ENCODE peak calls at places on chromosomes 13 and 19, in four cellular contexts. J is Peyer's patch, W is body of pancreas, K is neural progenitor cell. U is an unnamed sample.

GRCh38 chr13:104086205-104086604 is 1020.0 kb upstream of the SLC10A2 start:
- DNase-seq in J (no peak), W (no peak), K (no peak), U (no peak)

GRCh38 chr19:44164673-44165512 is at the start of gene ZNF226:
- DNase-seq in J (peak), W (peak), K (peak), U (peak)

GRCh38 chr13:44719857-44720671 is 143.9 kb upstream of the TSC22D1 start:
- DNase-seq in J (no peak), W (no peak), K (no peak), U (no peak)

GRCh38 chr13:47218611-47219010 is 321.8 kb upstream of the HTR2A start:
- DNase-seq in J (no peak), W (no peak), K (no peak), U (no peak)

GRCh38 chr19:29264897-29265296 is 51.9 kb upstream of the UQCRFS1 start:
- DNase-seq in J (no peak), W (no peak), K (no peak), U (no peak)

GRCh38 chr13:71290963-71291937 is 575.8 kb downstream of the DACH1 start:
- DNase-seq in J (no peak), W (peak), K (no peak), U (peak)

GRCh38 chr19:19817357-19817756 is 4.2 kb downstream of the ZNF506 start:
- DNase-seq in J (peak), W (no peak), K (no peak), U (no peak)

GRCh38 chr19:2087621-2088100 is 8.5 kb downstream of the MOB3A start:
- DNase-seq in J (peak), W (no peak), K (no peak), U (no peak)

GRCh38 chr19:44603201-44603945 is 10.0 kb upstream of the IGSF23 start:
- DNase-seq in J (no peak), W (no peak), K (no peak), U (no peak)

GRCh38 chr19:41192574-41193419 is at the start of gene CYP2S1:
- DNase-seq in J (no peak), W (no peak), K (peak), U (no peak)

GRCh38 chr13:74562381-74562780 is 428.2 kb upstream of the KLF12 start:
- DNase-seq in J (no peak), W (no peak), K (no peak), U (no peak)

GRCh38 chr13:113880651-113881611 is 17.1 kb upstream of the GAS6 start:
- DNase-seq in J (no peak), W (no peak), K (no peak), U (no peak)

GRCh38 chr19:47680858-47681332 is 32.3 kb upstream of the EHD2 start:
- DNase-seq in J (no peak), W (no peak), K (no peak), U (no peak)

GRCh38 chr19:41795031-41795461 is 1.3 kb upstream of the CEACAM3 start:
- DNase-seq in J (peak), W (peak), K (peak), U (no peak)

GRCh38 chr13:95481051-95481775 is 71.3 kb upstream of the CLDN10 start:
- DNase-seq in J (no peak), W (peak), K (no peak), U (no peak)

GRCh38 chr13:106083620-106084350 is 451.7 kb downstream of the EFNB2 start:
- DNase-seq in J (no peak), W (peak), K (peak), U (no peak)

GRCh38 chr13:95267662-95268369 is 33.4 kb downstream of the ABCC4 start:
- DNase-seq in J (no peak), W (no peak), K (no peak), U (no peak)

GRCh38 chr13:50829226-50829625 is 14.3 kb downstream of the DLEU7 start:
- DNase-seq in J (no peak), W (no peak), K (no peak), U (no peak)

GRCh38 chr13:99062593-99062992 is 84.7 kb upstream of the DOCK9 start:
- DNase-seq in J (no peak), W (no peak), K (no peak), U (no peak)

GRCh38 chr19:6229951-6230712 is 49.6 kb downstream of the MLLT1 start:
- DNase-seq in J (no peak), W (no peak), K (no peak), U (peak)

GRCh38 chr19:11684987-11685675 is 53.6 kb downstream of the ZNF823 start:
- DNase-seq in J (no peak), W (no peak), K (no peak), U (no peak)

GRCh38 chr13:90594694-90595093 is 752.8 kb upstream of the MIR17HG start:
- DNase-seq in J (no peak), W (no peak), K (no peak), U (no peak)

GRCh38 chr19:21519488-21519887 is 14.1 kb downstream of the ZNF429 start:
- DNase-seq in J (no peak), W (no peak), K (no peak), U (no peak)

GRCh38 chr13:45315520-45316167 is 25.3 kb downstream of the TPT1 start:
- DNase-seq in J (no peak), W (no peak), K (no peak), U (no peak)

GRCh38 chr19:29690842-29691241 is 24.2 kb downstream of the C19orf12 start:
- DNase-seq in J (no peak), W (no peak), K (peak), U (no peak)

GRCh38 chr19:53532362-53532761 is 5.6 kb upstream of the ZNF331 start:
- DNase-seq in J (no peak), W (no peak), K (no peak), U (no peak)

GRCh38 chr19:56110515-56111448 is 10.3 kb downstream of the ZNF787 start:
- DNase-seq in J (no peak), W (peak), K (peak), U (peak)

GRCh38 chr13:75399168-75399878 is 82.6 kb downstream of the TBC1D4 start:
- DNase-seq in J (no peak), W (no peak), K (no peak), U (no peak)

GRCh38 chr19:21508198-21508597 is 2.8 kb downstream of the ZNF429 start:
- DNase-seq in J (no peak), W (no peak), K (no peak), U (no peak)

GRCh38 chr19:11457115-11457514 is 21.7 kb downstream of the PRKCSH start:
- DNase-seq in J (no peak), W (no peak), K (no peak), U (no peak)

GRCh38 chr19:49017041-49017665 is at the start of gene LHB:
- DNase-seq in J (no peak), W (no peak), K (no peak), U (no peak)

GRCh38 chr13:76621726-76622125 is 264.5 kb downstream of the KCTD12 start:
- DNase-seq in J (no peak), W (no peak), K (no peak), U (no peak)